ENCODE peak calls at places on chromosomes 5 and 9, in seven cellular contexts. K is HCT116, W is upper lobe of left lung, V is ovary, Z is sigmoid colon, O is IMR-90, E is spleen. U is an unnamed sample.

GRCh38 chr9:74773886-74774479 is 113.7 kb downstream of the TRPM6 start:
- DNase-seq in K (peak), O (peak), E (peak), Z (peak), W (no peak), V (peak), U (peak)

GRCh38 chr9:35367451-35367850 is 122.5 kb upstream of the RUSC2 start:
- DNase-seq in W (no peak), Z (no peak), V (no peak), O (peak), E (no peak), K (no peak), U (peak)

GRCh38 chr5:76379316-76379715 is 23.8 kb upstream of the IQGAP2 start:
- DNase-seq in Z (no peak), W (no peak), V (no peak), K (no peak), E (no peak), O (no peak), U (no peak)

GRCh38 chr5:139549162-139549894 is 11.8 kb upstream of the UBE2D2 start:
- DNase-seq in W (peak), E (peak), Z (no peak), V (no peak), O (no peak), K (no peak), U (no peak)

GRCh38 chr5:151923865-151924264 is 786 bp downstream of the GLRA1 start:
- DNase-seq in Z (no peak), E (no peak), O (no peak), V (no peak), W (no peak), K (no peak), U (no peak)

GRCh38 chr5:126917918-126918623 is 112.3 kb downstream of the MARCHF3 start:
- DNase-seq in K (no peak), Z (no peak), W (no peak), E (no peak), V (no peak), O (peak), U (no peak)

GRCh38 chr9:125472926-125473701 is 211.5 kb downstream of the GAPVD1 start:
- DNase-seq in E (no peak), K (no peak), V (peak), W (no peak), O (peak), Z (peak), U (peak)

GRCh38 chr5:4019841-4020240 is 424.2 kb downstream of the IRX1 start:
- DNase-seq in O (no peak), Z (no peak), E (no peak), W (no peak), V (no peak), K (no peak), U (no peak)

GRCh38 chr5:113147088-113147487 is 170.5 kb downstream of the DCP2 start:
- DNase-seq in Z (no peak), O (peak), E (no peak), K (no peak), W (no peak), V (no peak), U (no peak)

GRCh38 chr9:127444921-127445850 is 6.0 kb downstream of the RPL12 start:
- DNase-seq in K (no peak), W (no peak), E (no peak), O (peak), Z (no peak), V (no peak), U (no peak)
- TF ChIP-seq POLR2A in K (peak), W (no peak), E (no peak), O (peak), Z (no peak), V (no peak), U (peak)

GRCh38 chr5:37984300-37984699 is 144.5 kb upstream of the GDNF start:
- DNase-seq in O (no peak), V (no peak), Z (no peak), W (no peak), K (no peak), E (no peak), U (no peak)

GRCh38 chr5:37991267-37991902 is 151.5 kb upstream of the GDNF start:
- DNase-seq in K (no peak), E (no peak), Z (no peak), V (peak), W (no peak), O (no peak), U (no peak)

GRCh38 chr5:37991903-37992299 is 152.1 kb upstream of the GDNF start:
- DNase-seq in E (no peak), O (no peak), K (no peak), W (no peak), V (no peak), Z (no peak), U (no peak)

GRCh38 chr5:37989884-37990283 is 150.0 kb upstream of the GDNF start:
- DNase-seq in Z (no peak), K (no peak), V (no peak), E (no peak), O (no peak), W (no peak), U (no peak)

GRCh38 chr5:37988454-37989046 is 148.7 kb upstream of the GDNF start:
- DNase-seq in W (no peak), O (no peak), E (no peak), Z (no peak), V (no peak), K (no peak), U (no peak)
- TF ChIP-seq POLR2A in W (no peak), O (no peak), E (no peak), Z (no peak), V (no peak), K (no peak), U (no peak)

GRCh38 chr5:72920690-72921089 is 35.2 kb upstream of the FCHO2 start:
- DNase-seq in V (no peak), K (peak), E (no peak), W (no peak), O (peak), Z (no peak), U (no peak)
- TF ChIP-seq POLR2A in V (no peak), K (no peak), E (no peak), W (no peak), O (no peak), Z (no peak), U (no peak)

GRCh38 chr5:160180931-160181330 is 48.4 kb upstream of the FABP6 start:
- DNase-seq in E (no peak), W (no peak), Z (no peak), K (no peak), O (no peak), V (no peak), U (no peak)
- TF ChIP-seq POLR2A in E (no peak), W (no peak), Z (no peak), K (no peak), O (no peak), V (no peak), U (no peak)

DNA sequence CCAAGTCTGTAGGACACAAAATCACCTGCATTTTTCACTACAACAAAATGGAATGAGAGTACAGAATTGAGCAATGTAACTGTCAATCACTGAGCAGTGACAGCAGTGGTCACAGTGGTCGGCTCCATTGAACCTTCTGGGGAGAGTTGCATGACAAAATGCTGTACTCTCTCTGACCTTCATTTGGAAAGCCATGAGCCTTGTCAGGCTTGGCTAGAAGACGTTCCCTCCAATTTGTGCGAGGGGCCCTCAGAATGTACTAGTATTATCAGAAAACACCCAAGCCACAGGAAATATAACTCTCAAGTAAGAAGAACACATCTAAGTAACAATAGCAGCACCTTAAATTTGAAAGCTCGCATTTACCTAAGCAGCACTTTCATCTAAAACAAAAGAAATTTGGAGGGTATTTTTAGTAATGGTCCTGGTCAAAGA is 425.6 kb upstream of the MEF2C start:
- DNase-seq in V (no peak), E (no peak), Z (no peak), K (no peak), O (no peak), W (no peak), U (no peak)
- TF ChIP-seq POLR2A in V (no peak), E (no peak), Z (no peak), K (no peak), O (no peak), W (no peak), U (no peak)

DNA sequence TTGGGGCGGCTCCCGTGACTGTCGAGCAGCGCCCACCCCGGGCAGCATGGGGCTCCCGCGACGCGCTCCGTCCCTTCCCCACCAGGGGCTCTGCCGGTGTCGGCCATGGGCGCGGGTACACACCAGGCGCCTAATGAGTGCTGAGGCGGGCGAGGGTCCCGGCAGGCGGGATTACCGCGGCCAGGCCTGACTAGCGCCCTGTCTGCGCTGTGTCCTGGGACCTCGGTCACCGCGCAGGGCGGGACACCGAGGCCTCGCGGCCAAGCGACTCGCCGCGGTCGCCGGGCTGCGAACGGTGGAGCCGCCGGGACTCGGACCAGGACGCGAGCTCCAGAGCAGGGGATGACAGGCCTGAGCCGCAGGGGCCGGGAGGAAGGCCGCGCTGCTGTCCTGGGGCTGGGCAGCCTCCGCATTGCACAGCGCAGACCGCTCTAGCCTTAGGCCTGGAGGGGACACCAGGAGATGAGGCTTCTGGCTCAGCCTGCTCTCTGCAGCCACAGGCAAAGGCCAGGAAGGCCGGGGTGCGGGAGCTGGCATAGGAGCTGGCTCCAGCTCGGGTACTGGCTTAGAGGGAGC is 14.1 kb downstream of the LCN10 start:
- DNase-seq in E (no peak), V (no peak), O (peak), W (peak), Z (no peak), K (no peak), U (no peak)
- TF ChIP-seq POLR2A in E (no peak), V (no peak), O (no peak), W (no peak), Z (no peak), K (no peak), U (no peak)